ENCODE peak calls at places on chromosome 4, in four cellular contexts. K, B, Q and P are unnamed samples.

GRCh38 chr4:127995776-127996175 is 30.6 kb downstream of the ABHD18 start:
- DNase-seq in K (no peak), B (no peak), Q (no peak), P (no peak)

GRCh38 chr4:84224522-84224921 is 274.6 kb downstream of the NKX6-1 start:
- DNase-seq in K (no peak), B (no peak), Q (no peak), P (no peak)

GRCh38 chr4:56307423-56307822 is 79.9 kb downstream of the AASDH start:
- DNase-seq in B (no peak), Q (no peak), K (no peak), P (no peak)

GRCh38 chr4:31104033-31104432 is 383.9 kb downstream of the PCDH7 start:
- DNase-seq in B (peak), Q (no peak), K (no peak), P (no peak)

GRCh38 chr4:77158487-77158861 is 1.5 kb downstream of the CCNG2 start:
- DNase-seq in B (no peak), K (no peak), Q (no peak), P (no peak)

GRCh38 chr4:149897784-149898183 is 82.1 kb upstream of the IQCM start:
- DNase-seq in Q (no peak), B (no peak), K (no peak), P (no peak)

GRCh38 chr4:24471623-24472510 is 112.5 kb downstream of the DHX15 start:
- DNase-seq in Q (no peak), B (no peak), K (peak), P (peak)

GRCh38 chr4:81260443-81261102 is 45.6 kb upstream of the PRKG2 start:
- DNase-seq in B (no peak), K (no peak), Q (no peak), P (no peak)

GRCh38 chr4:173707658-173708415 is 177.8 kb upstream of the HAND2 start:
- DNase-seq in B (no peak), K (no peak), Q (no peak), P (no peak)

GRCh38 chr4:65170768-65171514 is 499.3 kb downstream of the EPHA5 start:
- DNase-seq in K (no peak), B (no peak), Q (no peak), P (no peak)

GRCh38 chr4:88967883-88968316 is 89.1 kb downstream of the FAM13A start:
- DNase-seq in K (no peak), Q (no peak), B (no peak), P (no peak)

GRCh38 chr4:94171616-94172015 is 36.0 kb upstream of the SMARCAD1 start:
- DNase-seq in K (no peak), B (no peak), Q (no peak), P (no peak)

GRCh38 chr4:128455076-128455345 is 167.4 kb upstream of the PGRMC2 start:
- DNase-seq in K (no peak), Q (no peak), B (no peak), P (no peak)

GRCh38 chr4:6071959-6072720 is 53.9 kb upstream of the C4orf50 start:
- DNase-seq in B (peak), K (no peak), Q (no peak), P (peak)

GRCh38 chr4:8365951-8366350 is 74.6 kb downstream of the ACOX3 start:
- DNase-seq in B (no peak), K (peak), Q (no peak), P (no peak)

GRCh38 chr4:64756016-64756415 is 346.8 kb upstream of the TECRL start:
- DNase-seq in B (no peak), Q (no peak), K (no peak), P (no peak)

GRCh38 chr4:31236635-31237173 is 516.5 kb downstream of the PCDH7 start:
- DNase-seq in K (no peak), B (no peak), Q (no peak), P (no peak)

GRCh38 chr4:99893029-99893428 is 1.2 kb downstream of the LAMTOR3 start:
- DNase-seq in B (no peak), Q (no peak), K (no peak), P (no peak)

GRCh38 chr4:79164961-79165610 is 160.8 kb downstream of the NAA11 start:
- DNase-seq in Q (no peak), B (peak), K (no peak), P (no peak)

GRCh38 chr4:83974111-83974789 is 438.3 kb downstream of the GPAT3 start:
- DNase-seq in B (no peak), K (no peak), Q (no peak), P (no peak)

GRCh38 chr4:89158884-89159503 is 47.7 kb downstream of the TIGD2 start:
- DNase-seq in K (no peak), Q (no peak), B (peak), P (no peak)

GRCh38 chr4:21593268-21594002 is 355.1 kb downstream of the KCNIP4 start:
- DNase-seq in K (no peak), B (no peak), Q (no peak), P (no peak)

GRCh38 chr4:25223770-25224375 is 10.0 kb upstream of the PI4K2B start:
- DNase-seq in K (no peak), Q (no peak), B (no peak), P (no peak)

GRCh38 chr4:15100994-15101695 is 98.9 kb downstream of the CPEB2 start:
- DNase-seq in B (no peak), K (no peak), Q (no peak), P (no peak)

GRCh38 chr4:144696376-144696775 is 50.4 kb downstream of the HHIP start:
- DNase-seq in K (no peak), B (no peak), Q (no peak), P (no peak)

GRCh38 chr4:140069068-140069467 is 84.9 kb downstream of the MAML3 start:
- DNase-seq in Q (no peak), B (no peak), K (no peak), P (no peak)

GRCh38 chr4:179361978-179362486 is 1919.8 kb upstream of the AGA start:
- DNase-seq in K (no peak), Q (no peak), B (no peak), P (no peak)

GRCh38 chr4:142473960-142474338 is 372.2 kb downstream of the INPP4B start:
- DNase-seq in K (no peak), Q (no peak), B (no peak), P (no peak)

GRCh38 chr4:112604590-112604989 is 32.1 kb downstream of the ZGRF1 start:
- DNase-seq in B (peak), K (no peak), Q (peak), P (no peak)

GRCh38 chr4:124948976-124949597 is 236.6 kb upstream of the ANKRD50 start:
- DNase-seq in K (no peak), B (no peak), Q (no peak), P (no peak)

GRCh38 chr4:38926917-38927316 is 59.3 kb downstream of the FAM114A1 start:
- DNase-seq in B (no peak), Q (no peak), K (no peak), P (no peak)

GRCh38 chr4:84753318-84753972 is 170.5 kb downstream of the CDS1 start:
- DNase-seq in K (no peak), Q (no peak), B (no peak), P (no peak)